ENCODE peak calls at places on chromosomes 13 and 19, in nine cellular contexts. K, F, X, A, M, R, D, C and I are unnamed samples.

GRCh38 chr13:24215732-24216131 is 55.2 kb downstream of the SPATA13 start:
- DNase-seq in D (peak; percentile 56), A (peak; percentile 48), C (peak; percentile 63), R (no peak), K (peak; percentile 78), F (peak; percentile 63), X (peak; percentile 60), M (no peak), I (no peak)

GRCh38 chr19:44718441-44719261 is 19.7 kb downstream of the CEACAM16 start:
- DNase-seq in K (peak; percentile 78), X (peak; percentile 56), R (no peak), A (peak; percentile 73), M (no peak), C (peak; percentile 86), D (no peak), F (peak; percentile 87), I (peak; percentile 70)

GRCh38 chr19:50266896-50267295 is 62.3 kb downstream of the KCNC3 start:
- DNase-seq in C (no peak), K (no peak), M (peak; percentile 98), D (no peak), A (no peak), X (no peak), F (no peak), R (no peak), I (no peak)

GRCh38 chr19:56014765-56015164 is 28.2 kb downstream of the NLRP5 start:
- DNase-seq in A (no peak), K (no peak), F (no peak), D (no peak), X (no peak), C (no peak), M (no peak), R (no peak), I (no peak)

GRCh38 chr13:75637101-75637774 is 1.1 kb downstream of the LMO7 start:
- DNase-seq in F (no peak), M (no peak), A (no peak), R (no peak), X (no peak), K (no peak), C (no peak), D (no peak), I (no peak)

GRCh38 chr13:44084146-44084545 is 204.4 kb downstream of the LACC1 start:
- DNase-seq in C (no peak), A (no peak), D (no peak), F (no peak), X (no peak), K (no peak), R (no peak), M (no peak), I (no peak)

GRCh38 chr19:48683349-48683748 is 10.5 kb upstream of the NTN5 start:
- DNase-seq in K (peak; percentile 57), D (no peak), C (no peak), M (no peak), R (no peak), F (peak; percentile 58), X (peak; percentile 19), A (peak; percentile 57), I (no peak)

GRCh38 chr19:35986664-35987570 is 8.1 kb upstream of the SDHAF1 start:
- DNase-seq in A (no peak), X (no peak), R (peak; percentile 88), K (no peak), D (no peak), C (no peak), M (peak; percentile 30), F (peak; percentile 25), I (peak; percentile 59)

GRCh38 chr13:20901668-20902437 is 693 bp downstream of the XPO4 start:
- DNase-seq in D (no peak), K (no peak), X (peak; percentile 13), M (peak; percentile 15), F (peak; percentile 31), R (no peak), A (peak; percentile 34), C (peak; percentile 57), I (peak; percentile 56)

GRCh38 chr13:110123041-110123809 is 183.7 kb downstream of the COL4A1 start:
- DNase-seq in C (no peak), X (no peak), K (no peak), D (peak; percentile 37), M (no peak), F (no peak), A (no peak), R (peak; percentile 76), I (peak; percentile 4)

GRCh38 chr19:33266971-33267484 is 35.3 kb downstream of the CEBPA start:
- DNase-seq in K (no peak), A (no peak), R (no peak), F (no peak), D (no peak), M (no peak), C (no peak), X (no peak), I (no peak)

GRCh38 chr13:40637644-40638043 is 28.8 kb downstream of the FOXO1 start:
- DNase-seq in D (no peak), X (no peak), R (no peak), M (no peak), K (no peak), A (no peak), F (no peak), C (no peak), I (no peak)

GRCh38 chr13:107715496-107715895 is 499.8 kb downstream of the LIG4 start:
- DNase-seq in R (no peak), K (no peak), X (no peak), F (no peak), M (no peak), C (no peak), D (no peak), A (no peak), I (no peak)

GRCh38 chr19:3982701-3983541 is 2.3 kb downstream of the EEF2 start:
- DNase-seq in K (no peak), R (no peak), F (peak; percentile 23), C (peak; percentile 49), X (peak; percentile 74), M (peak; percentile 55), A (no peak), D (no peak), I (no peak)

GRCh38 chr13:35917942-35918645 is 213.1 kb downstream of the DCLK1 start:
- DNase-seq in D (no peak), R (peak; percentile 17), F (no peak), K (no peak), M (no peak), A (no peak), C (no peak), X (peak; percentile 52), I (no peak)

DNA sequence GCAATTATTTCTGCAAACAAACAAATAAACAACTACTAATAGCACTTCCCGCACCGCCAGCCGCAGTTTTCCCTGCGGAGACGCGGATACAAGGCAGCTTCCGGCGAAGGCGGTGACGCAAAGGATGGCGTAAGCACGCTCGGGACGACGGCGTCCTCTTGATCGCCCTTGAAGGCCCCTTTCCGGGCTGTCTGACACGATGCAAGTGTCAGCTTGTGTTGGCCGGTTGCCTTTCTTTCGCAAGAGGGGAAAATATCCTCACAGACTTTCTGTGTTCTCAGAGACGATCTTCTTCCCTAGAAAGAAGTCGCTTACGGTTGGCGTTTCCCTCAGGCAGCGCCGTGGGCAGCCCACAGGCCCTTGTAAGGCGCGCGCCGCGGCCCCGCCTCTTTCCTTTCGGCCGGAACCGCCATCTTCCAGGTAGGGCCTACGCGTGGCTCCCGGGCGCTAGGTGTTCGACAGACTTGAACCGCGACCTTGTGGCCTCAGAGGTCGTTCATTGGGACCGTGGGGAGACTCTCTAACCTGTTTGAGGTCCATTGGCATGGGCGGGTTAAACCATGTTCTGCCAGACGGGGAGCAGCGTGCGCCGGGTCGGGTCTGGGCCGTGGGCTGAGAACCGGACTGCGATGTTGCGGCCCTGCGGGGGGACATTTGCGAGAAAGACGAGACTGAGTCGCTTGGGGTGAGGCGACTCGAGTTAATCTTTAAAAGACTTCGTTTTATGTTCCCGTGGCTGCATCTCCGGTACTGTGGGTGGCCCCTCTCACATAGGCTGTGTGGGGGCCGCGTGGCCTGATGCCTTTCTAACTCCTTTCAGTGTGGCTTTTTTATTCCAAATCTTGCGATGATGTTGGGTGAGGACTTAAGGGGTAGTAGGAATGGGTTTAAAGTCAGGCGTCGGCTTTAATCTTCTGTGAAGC is at the start of gene RPL21:
- DNase-seq in K (peak; percentile 97), M (peak; percentile 77), D (peak; percentile 93), R (peak; percentile 99), C (peak; percentile 97), X (peak; percentile 99), A (peak; percentile 95), F (peak; percentile 96), I (peak; percentile 95)
- TF ChIP-seq POLR2A in K (peak; percentile 41), M (peak; percentile 93), D (peak; percentile 57), R (no peak), C (peak; percentile 87), X (peak; percentile 95), A (peak; percentile 95), F (no peak), I (peak; percentile 68)

DNA sequence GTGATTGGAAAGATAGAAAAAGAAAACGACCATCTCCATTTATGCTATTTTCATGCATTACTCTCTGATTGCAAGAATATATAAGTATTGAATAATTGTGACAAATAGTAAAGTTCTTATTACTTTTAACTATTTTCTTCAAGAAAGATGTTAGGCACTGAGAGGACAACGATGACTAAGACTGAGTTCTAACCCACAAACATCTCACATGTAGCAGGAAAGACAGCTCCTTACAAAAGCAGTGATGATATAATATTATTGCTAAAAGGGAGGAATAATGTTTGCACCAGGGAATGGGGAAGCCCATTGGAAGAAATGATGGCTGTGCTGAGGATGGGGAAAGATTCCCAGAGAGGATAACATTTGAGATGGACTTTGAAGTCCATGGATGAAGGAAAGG is 22.6 kb downstream of the RXFP2 start:
- DNase-seq in C (no peak), K (no peak), X (peak; percentile 71), R (no peak), A (no peak), M (no peak), F (no peak), D (no peak), I (no peak)
- TF ChIP-seq CTCF in C (no peak), K (no peak), X (no peak), R (no peak), A (no peak), M (no peak), F (no peak), D (no peak), I (no peak)

DNA sequence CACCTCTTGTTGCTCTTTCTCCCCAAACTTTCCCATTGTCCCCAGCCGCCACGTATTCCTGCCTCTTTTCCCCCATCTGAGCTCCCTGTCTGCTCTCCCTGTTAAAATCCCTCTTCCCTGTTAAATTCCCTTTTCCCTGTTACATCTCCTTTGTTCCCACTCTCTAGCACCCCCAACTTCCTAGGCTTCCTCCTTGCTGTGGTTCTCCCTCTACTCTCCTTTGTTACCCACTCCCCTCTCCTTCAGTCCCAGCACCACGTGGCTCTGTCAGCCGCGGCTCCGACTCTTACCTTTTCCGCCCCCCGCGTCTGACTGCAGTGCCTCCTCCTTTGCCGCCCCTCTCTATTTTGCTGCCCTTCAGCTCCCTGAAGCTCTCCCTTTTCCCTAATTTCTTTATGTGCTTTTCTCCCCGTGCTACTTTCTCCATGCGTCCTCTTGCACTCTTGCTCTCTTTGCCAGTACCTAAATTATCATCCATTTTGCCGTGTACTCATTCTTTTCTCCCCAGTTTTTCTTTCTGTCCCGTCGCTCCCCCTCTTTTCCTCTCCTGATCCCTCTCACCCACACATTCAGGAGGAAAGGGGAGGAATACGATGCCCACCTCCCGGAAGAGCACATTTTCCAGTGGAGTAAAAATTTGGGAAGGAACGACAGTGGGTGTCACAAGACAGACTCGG is 986 bp downstream of the ZNF616 start:
- DNase-seq in K (peak; percentile 20), A (peak; percentile 28), F (peak; percentile 29), R (no peak), D (peak; percentile 48), X (peak; percentile 19), C (peak; percentile 47), M (peak; percentile 44), I (peak; percentile 34)
- TF ChIP-seq POLR2A in K (no peak), A (no peak), F (no peak), R (no peak), D (no peak), X (no peak), C (no peak), M (no peak), I (no peak)

GRCh38 chr19:42311612-42312160 is 1.4 kb upstream of the TMEM145 start:
- DNase-seq in C (no peak), D (no peak), A (no peak), R (no peak), M (no peak), F (no peak), X (no peak), K (no peak), I (no peak)
- TF ChIP-seq CTCF in C (no peak), D (no peak), A (no peak), R (no peak), M (peak; percentile 50), F (no peak), X (no peak), K (no peak), I (no peak)